ENCODE peak calls at places on chromosomes 11 and 22, in four cellular contexts. D is K562, U is HepG2, F is GM12878. H is an unnamed sample.

GRCh38 chr22:46148336-46148735 is 2.0 kb upstream of the PPARA start:
- DNase-seq in U (no peak), D (no peak), F (no peak), H (no peak)

GRCh38 chr22:23446796-23447350 is 133.2 kb downstream of the IGLL1 start:
- DNase-seq in U (no peak), F (no peak), D (no peak), H (no peak)

GRCh38 chr11:102560555-102561011 is 30.0 kb upstream of the MMP7 start:
- DNase-seq in U (no peak), D (no peak), F (peak), H (no peak)

GRCh38 chr22:24772493-24773220 is 1.9 kb downstream of the PIWIL3 start:
- DNase-seq in U (peak), D (peak), F (no peak), H (peak)

GRCh38 chr11:63766501-63767270 is 1.9 kb downstream of the ZFTA start:
- DNase-seq in F (no peak), D (no peak), U (peak), H (no peak)

GRCh38 chr11:77503006-77503405 is 29.1 kb upstream of the PAK1 start:
- DNase-seq in F (no peak), U (no peak), D (peak), H (no peak)

GRCh38 chr22:45934659-45935341 is 42.2 kb downstream of the WNT7B start:
- DNase-seq in D (no peak), F (no peak), U (peak), H (no peak)

GRCh38 chr11:2940930-2941821 is 12.0 kb upstream of the PHLDA2 start:
- DNase-seq in F (no peak), D (no peak), U (no peak), H (no peak)

DNA sequence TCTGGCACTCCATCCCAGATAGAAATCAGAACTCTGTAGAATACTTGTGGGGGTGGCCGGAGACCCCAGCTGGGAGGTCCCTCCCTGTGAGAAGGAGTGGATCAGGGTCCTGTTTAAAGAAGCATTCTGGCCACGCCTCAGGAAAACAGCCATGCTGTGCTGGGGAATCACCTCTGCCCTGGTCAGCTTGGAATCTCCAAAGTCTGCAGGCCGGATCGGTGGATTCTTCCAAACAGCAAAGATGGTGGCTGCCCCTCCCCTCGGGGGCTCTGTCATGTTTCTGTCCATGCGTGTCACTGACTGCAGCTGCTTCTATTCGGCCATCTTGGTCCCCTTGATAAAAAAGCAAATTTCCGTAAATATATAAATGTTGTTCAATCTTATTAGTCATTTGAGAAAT is 365.9 kb downstream of the JRKL start:
- DNase-seq in U (no peak), F (no peak), D (no peak), H (no peak)
- H3K9ac ChIP-seq in U (no peak), F (no peak), D (no peak), H (no peak)

GRCh38 chr11:96054870-96055705 is 131.2 kb upstream of the MTMR2 start:
- DNase-seq in D (peak), U (peak), F (no peak), H (no peak)
- TF ChIP-seq HDAC6 in D (no peak), U (no peak), F (no peak), H (no peak)

DNA sequence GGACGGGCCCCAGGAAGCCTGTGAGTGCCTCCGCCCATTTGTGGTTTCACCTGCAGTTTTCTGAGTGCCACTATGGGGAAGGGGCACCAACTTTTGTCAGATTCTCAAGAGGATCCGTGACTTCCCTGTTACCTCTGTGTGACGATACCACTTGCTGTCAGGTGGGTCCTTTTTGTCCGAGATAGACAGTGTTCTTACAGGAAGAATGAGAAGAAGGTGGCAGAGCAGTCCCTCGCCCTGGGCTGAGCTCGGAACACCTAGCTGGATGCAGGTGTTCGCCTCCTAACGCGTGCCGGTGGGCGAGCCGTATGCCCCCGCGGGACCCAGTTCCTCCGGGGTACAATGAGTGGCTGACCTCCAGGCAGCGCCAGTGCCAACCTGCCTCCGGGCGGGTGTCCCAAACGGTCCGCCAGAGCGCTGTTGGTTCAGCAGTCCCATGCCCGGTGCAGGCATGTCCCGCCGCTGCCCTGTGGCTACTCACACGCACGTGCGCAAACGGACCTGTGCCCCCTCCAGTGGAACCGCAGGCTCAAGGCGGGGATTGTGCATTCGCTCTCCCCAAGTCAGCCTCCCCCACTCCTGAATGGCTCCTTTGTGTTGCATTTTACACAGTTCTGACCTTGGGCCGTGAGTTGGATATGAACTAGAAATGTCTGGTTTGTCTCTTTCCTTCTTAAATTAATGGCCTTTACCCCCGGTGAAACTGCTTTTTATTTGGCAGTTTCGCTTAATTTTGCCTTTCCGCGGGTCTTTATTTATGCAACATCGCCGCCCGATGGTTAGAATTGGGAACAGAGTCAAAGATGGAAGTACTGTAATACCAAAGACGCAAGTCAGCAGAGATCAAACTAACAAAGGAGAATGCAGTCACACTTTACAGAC is 1.1 kb upstream of the ABTB2 start:
- DNase-seq in F (peak), D (peak), U (peak), H (peak)
- H3K9ac ChIP-seq in F (peak), D (peak), U (peak), H (peak)

GRCh38 chr11:75498556-75499255 is 27.0 kb downstream of the GDPD5 start:
- DNase-seq in D (no peak), U (no peak), F (no peak), H (no peak)
- TF ChIP-seq HDAC6 in D (no peak), U (no peak), F (no peak), H (no peak)

GRCh38 chr11:94925422-94926270 is 47.7 kb downstream of the CWC15 start:
- DNase-seq in F (no peak), D (no peak), U (no peak), H (no peak)

GRCh38 chr11:94928146-94928995 is 45.0 kb downstream of the CWC15 start:
- DNase-seq in D (no peak), U (no peak), F (no peak), H (no peak)

GRCh38 chr11:94924074-94925031 is 49.0 kb downstream of the CWC15 start:
- DNase-seq in U (no peak), D (no peak), F (no peak), H (no peak)

GRCh38 chr11:94926271-94926625 is 47.1 kb downstream of the CWC15 start:
- DNase-seq in F (no peak), U (no peak), D (no peak), H (no peak)

DNA sequence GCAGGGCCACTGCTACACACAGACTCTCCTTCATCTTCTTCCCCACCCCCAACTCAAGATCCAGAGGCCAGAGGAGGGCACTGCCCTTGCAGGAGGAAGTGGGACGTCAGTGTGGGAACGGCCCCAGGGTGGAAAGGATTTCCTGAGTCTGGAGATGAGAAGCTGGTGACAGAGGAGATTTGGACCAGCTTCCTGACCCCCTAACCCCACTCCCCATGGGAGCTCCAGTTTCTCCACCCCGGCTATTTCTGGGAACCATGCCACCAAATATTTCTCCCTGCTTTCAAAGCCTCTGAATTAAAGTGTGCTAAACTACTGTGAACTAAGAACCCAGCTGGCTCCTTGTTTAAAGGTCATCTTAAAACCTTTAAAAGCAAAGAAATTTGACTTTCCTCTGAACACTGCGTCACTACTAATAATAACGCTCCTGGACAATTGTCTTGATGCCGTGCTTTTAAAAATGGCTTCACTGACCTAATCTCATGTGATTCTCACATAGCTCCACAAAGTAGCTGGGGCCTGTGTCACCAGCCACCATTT is 46.6 kb downstream of the CWC15 start:
- DNase-seq in D (no peak), F (no peak), U (no peak), H (no peak)
- H3K9ac ChIP-seq in D (no peak), F (no peak), U (no peak), H (no peak)

H was measured in H1.